ENCODE peak calls at places on chromosome 1, in nine cellular contexts. Y is stimulated activated naive CD8-positive, alpha-beta T cell treated with anti-CD3 and anti-CD28 coated beads, Interleukin-15, amount 100 ng/mL, for 72 hours; W is NCI-H2029 treated with DMSO at 0.1 percent for 48 hours; U is SW480; S is GM04503; N is stimulated activated CD8-positive, alpha-beta memory T cell treated with anti-CD3 and anti-CD28 coated beads, Interleukin-4, amount 100 ng/mL, for 24 hours; Q is hepatocyte; D is activated CD8-positive, alpha-beta memory T cell treated with anti-CD3 and anti-CD28 coated beads, Interleukin-2, amount 50 U/mL, for 48 hours; G is activated CD4-positive, alpha-beta T cell treated with anti-CD3 and anti-CD28 coated beads, Interleukin-2, amount 10 ng/mL, durations not matched to agents 7 days and 5 days. J is an unnamed sample.

GRCh38 chr1:23588749-23589505 is 29.6 kb upstream of the ID3 start:
- DNase-seq in Y (no peak), W (no peak), U (no peak), S (no peak), N (no peak), Q (no peak), D (no peak), G (no peak), J (no peak)

GRCh38 chr1:96253281-96254035 is 468.1 kb upstream of the PTBP2 start:
- DNase-seq in Y (no peak), W (no peak), U (no peak), S (peak; percentile 74), N (no peak), Q (no peak), D (no peak), G (no peak), J (no peak)

GRCh38 chr1:160114085-160114484 is 1.5 kb upstream of the ATP1A2 start:
- DNase-seq in Y (no peak), W (no peak), U (no peak), S (no peak), N (no peak), Q (no peak), D (no peak), G (no peak), J (no peak)

GRCh38 chr1:36089393-36090121 is 865 bp downstream of the ADPRS start:
- DNase-seq in Y (no peak), W (no peak), U (peak; percentile 37), S (no peak), N (no peak), Q (peak; percentile 59), D (peak; percentile 56), G (peak; percentile 41), J (no peak)

GRCh38 chr1:89589515-89589914 is 43.4 kb upstream of the LRRC8C start:
- DNase-seq in Y (no peak), W (no peak), U (no peak), S (peak; percentile 29), N (no peak), Q (no peak), D (no peak), G (no peak), J (no peak)

GRCh38 chr1:78703806-78704205 is 54.2 kb downstream of the IFI44 start:
- DNase-seq in Y (no peak), W (no peak), U (no peak), S (no peak), N (no peak), Q (no peak), D (no peak), G (no peak), J (no peak)

GRCh38 chr1:158998781-158999161 is 10.9 kb upstream of the IFI16 start:
- DNase-seq in Y (peak; percentile 34), W (peak; percentile 72), U (peak; percentile 44), S (no peak), N (no peak), Q (peak; percentile 68), D (no peak), G (peak; percentile 71), J (no peak)

GRCh38 chr1:53470155-53470554 is 11.0 kb downstream of the DMRTB1 start:
- DNase-seq in Y (no peak), W (no peak), U (no peak), S (peak; percentile 34), N (no peak), Q (peak; percentile 88), D (no peak), G (no peak), J (no peak)

GRCh38 chr1:165484532-165484931 is 39.6 kb upstream of the RXRG start:
- DNase-seq in Y (no peak), W (no peak), U (no peak), S (no peak), N (no peak), Q (no peak), D (no peak), G (no peak), J (no peak)

GRCh38 chr1:59238535-59238934 is 58.4 kb upstream of the FGGY start:
- DNase-seq in Y (no peak), W (no peak), U (no peak), S (no peak), N (no peak), Q (no peak), D (no peak), G (no peak), J (no peak)

GRCh38 chr1:228003461-228004330 is 3.1 kb upstream of the WNT3A start:
- DNase-seq in Y (no peak), W (no peak), U (no peak), S (no peak), N (no peak), Q (no peak), D (peak; percentile 38), G (no peak), J (no peak)